ENCODE peak calls at places on chromosomes 4 and X, in six cellular contexts. C, Z, I, Q, S and T are unnamed samples. For H3K4me1, the result is how much of the 10 kb centered on the place peaks cover.

GRCh38 chr4:113013746-113014145 is 35.7 kb upstream of the ANK2 start:
- DNase-seq in C (no peak), Z (no peak), I (no peak), Q (no peak), S (no peak), T (no peak)

GRCh38 chr4:135508006-135508714 is 1306.6 kb upstream of the PABPC4L start:
- DNase-seq in C (no peak), Z (no peak), I (no peak), Q (no peak), S (no peak), T (no peak)

GRCh38 chr4:19711871-19712270 is 539.8 kb upstream of the SLIT2 start:
- DNase-seq in C (no peak), Z (no peak), I (no peak), Q (no peak), S (no peak), T (no peak)

GRCh38 chrX:9494806-9495205 is 29.9 kb downstream of the TBL1X start:
- DNase-seq in C (no peak), Z (no peak), I (no peak), Q (no peak), S (no peak), T (no peak)

GRCh38 chrX:153921511-153922285 is 4.4 kb downstream of the ARHGAP4 start:
- DNase-seq in C (no peak), Z (no peak), I (no peak), Q (no peak), S (no peak), T (no peak)

GRCh38 chrX:8179653-8180052 is 8.6 kb upstream of the VCX2 start:
- DNase-seq in C (no peak), Z (no peak), I (no peak), Q (no peak), S (no peak), T (no peak)

GRCh38 chr4:186149872-186150271 is 41.5 kb upstream of the CYP4V2 start:
- DNase-seq in C (peak), Z (peak), I (no peak), Q (no peak), S (peak), T (peak)

GRCh38 chr4:1361391-1361790 is 14.4 kb downstream of the UVSSA start:
- DNase-seq in C (no peak), Z (no peak), I (no peak), Q (no peak), S (no peak), T (no peak)

GRCh38 chr4:15197005-15197404 is 194.7 kb downstream of the CPEB2 start:
- DNase-seq in C (no peak), Z (no peak), I (no peak), Q (no peak), S (peak), T (no peak)

GRCh38 chrX:103688949-103689348 is 2.5 kb upstream of the MORF4L2 start:
- DNase-seq in C (no peak), Z (no peak), I (no peak), Q (no peak), S (no peak), T (no peak)

GRCh38 chr4:108068422-108068821 is 78.7 kb downstream of the HADH start:
- DNase-seq in C (no peak), Z (no peak), I (no peak), Q (no peak), S (no peak), T (no peak)

GRCh38 chr4:169841776-169842175 is 84.0 kb upstream of the HPF1 start:
- DNase-seq in C (no peak), Z (no peak), I (no peak), Q (no peak), S (no peak), T (no peak)

GRCh38 chr4:1043658-1044468 is 32.4 kb downstream of the FGFRL1 start:
- DNase-seq in C (peak), Z (peak), I (peak), Q (no peak), S (peak), T (peak)

GRCh38 chr4:112120021-112120420 is 25.2 kb upstream of the FAM241A start:
- DNase-seq in C (no peak), Z (no peak), I (no peak), Q (no peak), S (no peak), T (no peak)

GRCh38 chr4:127145001-127145400 is 487.8 kb upstream of the INTU start:
- DNase-seq in C (no peak), Z (no peak), I (no peak), Q (no peak), S (no peak), T (no peak)

GRCh38 chr4:188779586-188779985 is 640.3 kb downstream of the TRIML1 start:
- DNase-seq in C (no peak), Z (no peak), I (no peak), Q (no peak), S (no peak), T (no peak)

GRCh38 chr4:36722986-36723385 is 441.6 kb downstream of the DTHD1 start:
- DNase-seq in C (no peak), Z (no peak), I (no peak), Q (no peak), S (no peak), T (no peak)

GRCh38 chr4:182205293-182205692 is 37.9 kb upstream of the TENM3 start:
- DNase-seq in C (no peak), Z (no peak), I (no peak), Q (no peak), S (no peak), T (no peak)

GRCh38 chrX:119758682-119759332 is 419 bp downstream of the SOWAHD start:
- DNase-seq in C (peak), Z (no peak), I (no peak), Q (peak), S (peak), T (peak)

GRCh38 chrX:119757646-119757978 is 776 bp upstream of the SOWAHD start:
- DNase-seq in C (no peak), Z (no peak), I (no peak), Q (no peak), S (no peak), T (no peak)

GRCh38 chrX:119759333-119759766 is 962 bp downstream of the SOWAHD start:
- DNase-seq in C (no peak), Z (no peak), I (no peak), Q (no peak), S (peak), T (no peak)

GRCh38 chrX:119756926-119757635 is 1.3 kb upstream of the SOWAHD start:
- DNase-seq in C (no peak), Z (no peak), I (no peak), Q (no peak), S (no peak), T (no peak)

DNA sequence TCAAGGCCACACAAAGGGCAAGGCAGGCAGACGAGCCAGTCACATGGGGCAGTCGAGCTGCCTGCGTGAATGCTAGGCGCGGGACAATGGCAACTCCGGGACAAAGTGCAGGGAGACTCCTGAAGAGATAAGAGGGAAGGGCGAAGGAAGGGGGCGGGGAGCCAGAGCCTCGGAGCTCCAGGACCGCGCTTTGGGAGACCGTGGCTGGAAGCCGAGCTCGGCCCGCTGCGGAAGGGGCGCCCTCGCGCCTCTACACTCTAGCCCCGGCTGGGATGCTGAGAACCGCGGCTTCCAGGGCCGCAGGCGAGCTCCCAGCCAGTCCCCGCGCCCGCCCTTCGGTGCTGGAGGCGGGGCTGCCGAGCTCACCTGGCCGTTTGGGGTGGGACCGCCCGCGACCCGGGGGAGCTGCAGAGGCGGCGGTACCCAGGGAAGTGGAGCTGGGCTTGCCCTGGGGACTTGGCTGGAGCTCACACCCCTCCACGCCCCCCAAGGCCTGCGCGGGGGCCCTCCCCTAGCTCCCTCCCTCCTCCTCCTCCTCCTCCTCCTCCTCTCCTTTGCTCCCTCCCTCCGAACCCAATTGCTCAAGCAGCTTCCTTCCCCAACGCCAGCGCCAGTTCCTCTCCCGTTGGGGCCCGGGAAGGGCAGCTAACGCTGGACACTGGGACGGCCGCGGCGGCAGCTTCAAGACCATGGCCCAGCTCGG is at the start of gene SOWAHD:
- DNase-seq in C (peak), Z (no peak), I (no peak), Q (no peak), S (peak), T (no peak)
- H3K4me1 ChIP-seq in C (under half), Z (under half), I (under half), Q (under half), S (under half), T (under half)

GRCh38 chr4:76591992-76592391 is 157.0 kb downstream of the SHROOM3 start:
- DNase-seq in C (no peak), Z (no peak), I (no peak), Q (no peak), S (no peak), T (no peak)
- H3K4me1 ChIP-seq in C (under half), Z (under half), I (under half), Q (under half), S (under half), T (under half)

GRCh38 chr4:7827566-7827965 is 112.1 kb downstream of the AFAP1 start:
- DNase-seq in C (no peak), Z (no peak), I (no peak), Q (no peak), S (no peak), T (no peak)

GRCh38 chr4:7829687-7830580 is 109.7 kb downstream of the AFAP1 start:
- DNase-seq in C (no peak), Z (no peak), I (no peak), Q (no peak), S (no peak), T (no peak)

GRCh38 chr4:7828011-7828720 is 111.5 kb downstream of the AFAP1 start:
- DNase-seq in C (peak), Z (no peak), I (peak), Q (peak), S (no peak), T (peak)

GRCh38 chr4:7830747-7831146 is 108.9 kb downstream of the AFAP1 start:
- DNase-seq in C (no peak), Z (no peak), I (no peak), Q (no peak), S (no peak), T (no peak)

DNA sequence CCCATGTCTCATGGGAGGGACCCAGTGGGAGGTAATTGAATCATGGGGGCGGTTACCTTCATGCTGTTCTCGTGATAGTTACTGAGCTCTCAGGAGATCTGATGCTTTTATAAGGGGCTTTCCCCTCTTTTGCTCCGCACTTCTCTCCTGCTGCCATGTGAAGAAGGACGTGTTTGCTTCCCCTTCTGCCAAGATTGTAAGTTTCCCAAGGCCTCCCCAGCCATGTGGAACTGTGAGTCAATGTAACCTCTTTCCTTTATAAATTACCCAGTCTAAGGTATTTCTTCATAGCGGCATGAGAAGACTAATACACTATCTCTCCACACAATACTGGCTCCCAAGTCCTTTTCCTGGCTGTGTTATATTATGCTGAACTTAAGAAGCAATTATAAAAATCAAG is 110.7 kb downstream of the AFAP1 start:
- DNase-seq in C (no peak), Z (no peak), I (no peak), Q (no peak), S (no peak), T (no peak)
- H3K4me1 ChIP-seq in C (under half), Z (under half), I (under half), Q (under half), S (under half), T (under half)

GRCh38 chrX:47196098-47196497 is 2.5 kb downstream of the UBA1 start:
- DNase-seq in C (no peak), Z (no peak), I (no peak), Q (no peak), S (no peak), T (no peak)
- H3K4me1 ChIP-seq in C (half or more), Z (under half), I (under half), Q (under half), S (under half), T (under half)